ENCODE peak calls at places on chromosomes 12 and 14, in eight cellular contexts. One of them, this sample, is unnamed.

GRCh38 chr14:87334997-87335675 is 657.8 kb downstream of the GALC start:
- DNase-seq in HCT116: no peak
- DNase-seq in adrenal gland: no peak
- DNase-seq in ovary: no peak
- DNase-seq in heart left ventricle: no peak
- DNase-seq in gastrocnemius medialis: no peak
- DNase-seq in stomach: no peak
- DNase-seq in tibial nerve: no peak
- DNase-seq in this sample: no peak

GRCh38 chr12:12976366-12976765 is 23.7 kb downstream of the HEBP1 start:
- DNase-seq in gastrocnemius medialis: no peak
- DNase-seq in ovary: no peak
- DNase-seq in adrenal gland: peak
- DNase-seq in stomach: no peak
- DNase-seq in HCT116: no peak
- DNase-seq in heart left ventricle: no peak
- DNase-seq in tibial nerve: no peak
- DNase-seq in this sample: no peak

GRCh38 chr12:1504304-1505150 is 89.9 kb downstream of the FBXL14 start:
- DNase-seq in adrenal gland: no peak
- DNase-seq in tibial nerve: no peak
- DNase-seq in heart left ventricle: no peak
- DNase-seq in gastrocnemius medialis: no peak
- DNase-seq in stomach: no peak
- DNase-seq in HCT116: no peak
- DNase-seq in ovary: no peak
- DNase-seq in this sample: peak

GRCh38 chr12:99265648-99266047 is 381.9 kb upstream of the GARIN6 start:
- DNase-seq in HCT116: no peak
- DNase-seq in ovary: no peak
- DNase-seq in gastrocnemius medialis: no peak
- DNase-seq in heart left ventricle: no peak
- DNase-seq in adrenal gland: no peak
- DNase-seq in stomach: no peak
- DNase-seq in tibial nerve: no peak
- DNase-seq in this sample: no peak

GRCh38 chr14:104521816-104522745 is 57.5 kb upstream of the C14orf180 start:
- DNase-seq in adrenal gland: no peak
- DNase-seq in gastrocnemius medialis: no peak
- DNase-seq in ovary: no peak
- DNase-seq in HCT116: no peak
- DNase-seq in heart left ventricle: no peak
- DNase-seq in stomach: peak
- DNase-seq in tibial nerve: no peak
- DNase-seq in this sample: no peak

GRCh38 chr14:95413289-95414215 is 93.8 kb upstream of the CLMN start:
- DNase-seq in adrenal gland: no peak
- DNase-seq in gastrocnemius medialis: no peak
- DNase-seq in stomach: no peak
- DNase-seq in tibial nerve: no peak
- DNase-seq in heart left ventricle: no peak
- DNase-seq in ovary: no peak
- DNase-seq in HCT116: no peak
- DNase-seq in this sample: no peak

GRCh38 chr12:131829351-131829794 is 1.2 kb downstream of the MMP17 start:
- DNase-seq in heart left ventricle: no peak
- DNase-seq in HCT116: no peak
- DNase-seq in adrenal gland: no peak
- DNase-seq in stomach: no peak
- DNase-seq in tibial nerve: no peak
- DNase-seq in ovary: no peak
- DNase-seq in gastrocnemius medialis: no peak
- DNase-seq in this sample: no peak

GRCh38 chr12:45289245-45290217 is 73.6 kb downstream of the ANO6 start:
- DNase-seq in gastrocnemius medialis: no peak
- DNase-seq in ovary: no peak
- DNase-seq in heart left ventricle: no peak
- DNase-seq in stomach: no peak
- DNase-seq in HCT116: no peak
- DNase-seq in adrenal gland: no peak
- DNase-seq in tibial nerve: no peak
- DNase-seq in this sample: no peak

GRCh38 chr14:71142375-71143038 is 235.2 kb downstream of the PCNX1 start:
- DNase-seq in gastrocnemius medialis: no peak
- DNase-seq in stomach: no peak
- DNase-seq in heart left ventricle: no peak
- DNase-seq in ovary: no peak
- DNase-seq in tibial nerve: no peak
- DNase-seq in HCT116: no peak
- DNase-seq in adrenal gland: no peak
- DNase-seq in this sample: no peak

GRCh38 chr14:71141701-71142374 is 234.6 kb downstream of the PCNX1 start:
- DNase-seq in HCT116: no peak
- DNase-seq in stomach: no peak
- DNase-seq in adrenal gland: peak
- DNase-seq in heart left ventricle: no peak
- DNase-seq in tibial nerve: no peak
- DNase-seq in ovary: no peak
- DNase-seq in gastrocnemius medialis: no peak
- DNase-seq in this sample: no peak

GRCh38 chr14:71139058-71139946 is 232.0 kb downstream of the PCNX1 start:
- DNase-seq in stomach: peak
- DNase-seq in tibial nerve: no peak
- DNase-seq in adrenal gland: peak
- DNase-seq in ovary: peak
- DNase-seq in gastrocnemius medialis: no peak
- DNase-seq in HCT116: peak
- DNase-seq in heart left ventricle: peak
- DNase-seq in this sample: peak

GRCh38 chr14:71140157-71140556 is 232.9 kb downstream of the PCNX1 start:
- DNase-seq in tibial nerve: no peak
- DNase-seq in adrenal gland: no peak
- DNase-seq in ovary: no peak
- DNase-seq in heart left ventricle: no peak
- DNase-seq in stomach: no peak
- DNase-seq in gastrocnemius medialis: no peak
- DNase-seq in HCT116: no peak
- DNase-seq in this sample: no peak

DNA sequence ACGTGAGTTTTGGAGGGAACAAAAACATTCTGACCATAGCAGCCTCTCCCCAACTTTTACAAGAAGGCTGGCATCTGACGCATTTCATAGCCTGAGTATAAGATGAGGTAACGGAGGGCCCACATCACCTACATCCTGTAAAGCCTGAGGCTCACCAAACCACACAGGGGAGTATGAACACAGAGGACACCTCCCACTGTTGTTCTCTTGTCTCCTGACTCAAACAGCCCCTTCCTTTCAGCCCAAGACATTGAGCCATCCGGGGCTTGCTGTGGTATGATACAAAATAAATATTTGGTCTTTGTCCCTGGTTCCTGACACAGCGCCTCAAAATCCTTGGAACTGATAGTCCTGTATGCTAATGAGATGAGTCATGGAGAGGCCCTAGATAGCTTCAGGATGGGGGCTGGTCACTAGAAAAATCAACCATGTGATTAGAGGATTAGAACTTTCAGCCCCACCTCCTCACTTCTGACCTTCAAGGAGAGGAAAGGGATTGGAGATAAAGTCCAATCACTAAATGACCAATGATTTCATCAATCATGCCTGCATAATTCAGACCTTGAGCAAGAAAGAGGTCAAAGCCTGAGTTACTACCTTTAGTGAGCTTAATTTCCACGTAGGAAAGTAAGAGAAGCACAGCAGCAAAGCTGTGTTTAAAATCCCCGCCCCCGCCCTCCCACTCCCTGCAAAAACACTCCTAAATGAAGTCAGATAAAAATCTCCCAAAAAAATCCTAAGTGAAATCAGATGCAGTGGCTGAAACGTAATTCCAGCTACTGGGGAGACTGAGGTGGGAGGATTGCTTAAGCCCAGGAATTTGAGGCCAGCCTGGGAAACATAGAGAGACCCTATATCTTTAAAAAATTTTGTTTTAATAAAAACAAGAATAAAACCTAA is 236.4 kb downstream of the PCNX1 start:
- DNase-seq in stomach: no peak
- DNase-seq in gastrocnemius medialis: no peak
- DNase-seq in ovary: no peak
- DNase-seq in adrenal gland: peak
- DNase-seq in HCT116: no peak
- DNase-seq in heart left ventricle: no peak
- DNase-seq in tibial nerve: no peak
- DNase-seq in this sample: no peak
- H3K27ac ChIP-seq in stomach: peak
- H3K27ac ChIP-seq in gastrocnemius medialis: no peak
- H3K27ac ChIP-seq in ovary: no peak
- H3K27ac ChIP-seq in adrenal gland: peak
- H3K27ac ChIP-seq in HCT116: no peak
- H3K27ac ChIP-seq in heart left ventricle: no peak
- H3K27ac ChIP-seq in tibial nerve: no peak
- H3K27ac ChIP-seq in this sample: no peak

GRCh38 chr12:109535863-109536250 is 37.4 kb downstream of the MMAB start:
- DNase-seq in adrenal gland: no peak
- DNase-seq in ovary: no peak
- DNase-seq in stomach: no peak
- DNase-seq in gastrocnemius medialis: no peak
- DNase-seq in tibial nerve: no peak
- DNase-seq in HCT116: no peak
- DNase-seq in heart left ventricle: no peak
- DNase-seq in this sample: no peak
- TF ChIP-seq POLR2A in adrenal gland: no peak
- TF ChIP-seq POLR2A in ovary: no peak
- TF ChIP-seq POLR2A in stomach: no peak
- TF ChIP-seq POLR2A in gastrocnemius medialis: no peak
- TF ChIP-seq POLR2A in tibial nerve: no peak
- TF ChIP-seq POLR2A in HCT116: no peak
- TF ChIP-seq POLR2A in heart left ventricle: no peak
- TF ChIP-seq POLR2A in this sample: no peak

GRCh38 chr12:6345319-6346071 is 3.6 kb upstream of the TNFRSF1A start:
- DNase-seq in adrenal gland: peak
- DNase-seq in HCT116: peak
- DNase-seq in ovary: no peak
- DNase-seq in gastrocnemius medialis: no peak
- DNase-seq in stomach: peak
- DNase-seq in tibial nerve: no peak
- DNase-seq in heart left ventricle: no peak
- DNase-seq in this sample: no peak

GRCh38 chr12:6341439-6342139 is at the start of gene TNFRSF1A:
- DNase-seq in ovary: peak
- DNase-seq in stomach: peak
- DNase-seq in adrenal gland: peak
- DNase-seq in tibial nerve: peak
- DNase-seq in HCT116: no peak
- DNase-seq in gastrocnemius medialis: peak
- DNase-seq in heart left ventricle: peak
- DNase-seq in this sample: peak

GRCh38 chr12:6342140-6342889 is 439 bp upstream of the TNFRSF1A start:
- DNase-seq in HCT116: no peak
- DNase-seq in gastrocnemius medialis: no peak
- DNase-seq in adrenal gland: no peak
- DNase-seq in ovary: no peak
- DNase-seq in stomach: no peak
- DNase-seq in heart left ventricle: no peak
- DNase-seq in tibial nerve: no peak
- DNase-seq in this sample: no peak

GRCh38 chr12:6340745-6341438 is 984 bp downstream of the TNFRSF1A start:
- DNase-seq in heart left ventricle: peak
- DNase-seq in ovary: no peak
- DNase-seq in stomach: no peak
- DNase-seq in HCT116: no peak
- DNase-seq in gastrocnemius medialis: no peak
- DNase-seq in adrenal gland: peak
- DNase-seq in tibial nerve: no peak
- DNase-seq in this sample: no peak

DNA sequence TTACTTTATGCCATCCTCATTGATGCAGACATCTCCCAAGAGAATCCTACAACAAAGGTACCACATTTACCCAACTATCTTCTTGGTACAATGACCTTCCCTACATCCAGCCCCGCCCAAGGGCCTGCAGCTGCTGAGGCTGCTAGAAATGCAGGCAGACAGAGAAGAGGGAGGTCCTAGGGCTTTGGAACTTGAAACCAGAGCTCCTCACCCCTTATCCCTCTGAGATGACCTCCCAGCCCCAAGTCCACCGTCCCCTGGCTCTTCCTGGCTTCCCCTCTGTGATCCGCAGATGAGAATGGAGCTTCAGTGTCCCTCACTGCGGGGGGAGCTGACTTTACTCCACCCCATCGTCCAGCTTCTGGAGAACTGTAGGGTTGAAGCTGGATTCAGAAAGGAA is 1.6 kb upstream of the TNFRSF1A start:
- DNase-seq in stomach: no peak
- DNase-seq in ovary: no peak
- DNase-seq in adrenal gland: no peak
- DNase-seq in gastrocnemius medialis: no peak
- DNase-seq in heart left ventricle: no peak
- DNase-seq in HCT116: no peak
- DNase-seq in tibial nerve: no peak
- DNase-seq in this sample: no peak
- H3K27ac ChIP-seq in stomach: peak
- H3K27ac ChIP-seq in ovary: peak
- H3K27ac ChIP-seq in adrenal gland: peak
- H3K27ac ChIP-seq in gastrocnemius medialis: peak
- H3K27ac ChIP-seq in heart left ventricle: peak
- H3K27ac ChIP-seq in HCT116: peak
- H3K27ac ChIP-seq in tibial nerve: peak
- H3K27ac ChIP-seq in this sample: peak

GRCh38 chr12:89353188-89353822 is 1.0 kb upstream of the DUSP6 start:
- DNase-seq in HCT116: peak
- DNase-seq in adrenal gland: peak
- DNase-seq in stomach: peak
- DNase-seq in tibial nerve: peak
- DNase-seq in heart left ventricle: peak
- DNase-seq in ovary: peak
- DNase-seq in gastrocnemius medialis: peak
- DNase-seq in this sample: peak

GRCh38 chr12:89352492-89353187 is at the start of gene DUSP6:
- DNase-seq in stomach: peak
- DNase-seq in tibial nerve: peak
- DNase-seq in heart left ventricle: peak
- DNase-seq in HCT116: peak
- DNase-seq in ovary: peak
- DNase-seq in adrenal gland: peak
- DNase-seq in gastrocnemius medialis: peak
- DNase-seq in this sample: peak

GRCh38 chr12:89351489-89352241 is 636 bp downstream of the DUSP6 start:
- DNase-seq in heart left ventricle: peak
- DNase-seq in ovary: peak
- DNase-seq in stomach: peak
- DNase-seq in HCT116: no peak
- DNase-seq in tibial nerve: no peak
- DNase-seq in gastrocnemius medialis: no peak
- DNase-seq in adrenal gland: peak
- DNase-seq in this sample: peak

GRCh38 chr12:89350661-89351488 is 1.4 kb downstream of the DUSP6 start:
- DNase-seq in ovary: no peak
- DNase-seq in tibial nerve: no peak
- DNase-seq in stomach: no peak
- DNase-seq in gastrocnemius medialis: no peak
- DNase-seq in adrenal gland: no peak
- DNase-seq in HCT116: no peak
- DNase-seq in heart left ventricle: peak
- DNase-seq in this sample: peak

DNA sequence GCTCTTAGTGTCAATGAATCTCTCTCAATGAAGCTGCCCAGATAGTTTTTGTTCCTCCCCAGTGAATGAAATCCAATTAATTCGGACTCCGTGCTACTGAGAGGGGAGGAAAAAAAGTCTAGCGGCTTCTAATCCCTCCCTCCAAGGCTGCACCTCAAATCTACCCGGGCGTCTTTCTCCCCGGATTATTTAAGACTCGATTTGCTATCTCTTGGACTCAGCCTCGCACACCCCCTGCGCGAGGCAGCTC is 134 bp downstream of the DUSP6 start:
- DNase-seq in gastrocnemius medialis: no peak
- DNase-seq in ovary: no peak
- DNase-seq in HCT116: no peak
- DNase-seq in tibial nerve: no peak
- DNase-seq in adrenal gland: no peak
- DNase-seq in stomach: no peak
- DNase-seq in heart left ventricle: no peak
- DNase-seq in this sample: no peak
- TF ChIP-seq POLR2A in gastrocnemius medialis: peak
- TF ChIP-seq POLR2A in ovary: no peak
- TF ChIP-seq POLR2A in HCT116: peak
- TF ChIP-seq POLR2A in tibial nerve: peak
- TF ChIP-seq POLR2A in adrenal gland: peak
- TF ChIP-seq POLR2A in stomach: no peak
- TF ChIP-seq POLR2A in heart left ventricle: peak
- TF ChIP-seq POLR2A in this sample: peak

This sample was measured in transverse colon.